ENCODE peak calls at places on chromosomes 13 and 19, in six cellular contexts. E is pancreas; F is T-cell; C is B cell; D is natural killer cell; G is effector memory CD8-positive, alpha-beta T cell. R is an unnamed sample.

GRCh38 chr13:24097667-24098066 is 62.9 kb upstream of the SPATA13 start:
- ATAC-seq in C (no peak), G (no peak), F (peak), D (no peak), E (no peak), R (no peak)

GRCh38 chr19:36152061-36152885 is at the start of gene COX7A1:
- ATAC-seq in E (peak), G (no peak), F (no peak), D (no peak), C (no peak), R (peak)

GRCh38 chr19:7772752-7773291 is 9.8 kb downstream of the CLEC4M start:
- ATAC-seq in D (peak), G (peak), E (no peak), C (no peak), F (peak), R (no peak)

GRCh38 chr19:49916839-49917733 is 11.9 kb upstream of the ATF5 start:
- ATAC-seq in D (no peak), G (no peak), E (peak), F (no peak), C (peak), R (peak)

GRCh38 chr19:16441661-16442071 is 30.1 kb downstream of the EPS15L1 start:
- ATAC-seq in F (no peak), G (peak), E (peak), C (no peak), D (peak), R (no peak)

GRCh38 chr19:2488405-2488941 is 12.5 kb downstream of the GADD45B start:
- ATAC-seq in E (no peak), G (peak), F (peak), C (no peak), D (no peak), R (no peak)

GRCh38 chr19:14432817-14433453 is at the start of gene PKN1:
- ATAC-seq in D (peak), G (peak), E (peak), F (peak), C (peak), R (peak)

GRCh38 chr19:19296953-19297689 is 23.2 kb downstream of the SUGP1 start:
- ATAC-seq in F (peak), C (no peak), E (peak), D (no peak), G (no peak), R (no peak)

GRCh38 chr19:41226874-41227390 is 7.9 kb downstream of the AXL start:
- ATAC-seq in G (no peak), E (no peak), F (peak), D (no peak), C (no peak), R (no peak)

GRCh38 chr13:31053896-31054295 is 107.8 kb downstream of the HSPH1 start:
- ATAC-seq in F (no peak), E (no peak), D (no peak), G (no peak), C (no peak), R (no peak)

GRCh38 chr19:11685676-11686650 is 52.8 kb downstream of the ZNF823 start:
- ATAC-seq in E (no peak), G (no peak), F (no peak), C (no peak), D (no peak), R (no peak)

GRCh38 chr19:40907968-40908735 is 26.1 kb upstream of the CYP2A7 start:
- ATAC-seq in G (peak), F (peak), C (no peak), D (peak), E (peak), R (no peak)

GRCh38 chr13:31947506-31947905 is 84.1 kb upstream of the FRY start:
- ATAC-seq in E (no peak), D (no peak), G (no peak), F (no peak), C (no peak), R (no peak)

GRCh38 chr13:80386592-80386991 is 45.7 kb upstream of the SPRY2 start:
- ATAC-seq in G (no peak), F (no peak), C (no peak), D (no peak), E (peak), R (no peak)

GRCh38 chr19:45564131-45564780 is 20.3 kb downstream of the OPA3 start:
- ATAC-seq in G (no peak), C (no peak), D (no peak), E (no peak), F (no peak), R (no peak)